ENCODE peak calls at places on chromosomes 5 and 9, in seven cellular contexts. E is GM06990, V is GM12865, R is lower leg skin, X is fibroblast of the aortic adventitia, O is lower lobe of right lung, K is upper lobe of left lung. N is an unnamed sample.

GRCh38 chr9:110170728-110171257 is 37.2 kb downstream of the C9orf152 start:
- DNase-seq in O (no peak), K (no peak), E (peak), X (no peak), R (no peak), V (no peak), N (no peak)

GRCh38 chr5:67065237-67065636 is 131.4 kb downstream of the CD180 start:
- DNase-seq in K (no peak), O (no peak), X (no peak), R (no peak), E (no peak), V (peak), N (no peak)

GRCh38 chr5:72063219-72063819 is 44.0 kb upstream of the MAP1B start:
- DNase-seq in V (peak), X (peak), R (no peak), E (no peak), K (no peak), O (no peak), N (no peak)

GRCh38 chr5:43007246-43007910 is 32.7 kb downstream of the ANXA2R start:
- DNase-seq in O (peak), X (peak), V (peak), K (peak), E (peak), R (peak), N (peak)

GRCh38 chr9:118290116-118290515 is 585.9 kb downstream of the TLR4 start:
- DNase-seq in R (no peak), K (no peak), X (no peak), O (no peak), E (no peak), V (no peak), N (no peak)

GRCh38 chr9:2170737-2171136 is 155.6 kb downstream of the SMARCA2 start:
- DNase-seq in K (no peak), X (no peak), R (no peak), V (no peak), O (no peak), E (no peak), N (no peak)

GRCh38 chr5:158351485-158352140 is 492.7 kb upstream of the CLINT1 start:
- DNase-seq in X (no peak), R (no peak), K (no peak), V (no peak), E (no peak), O (no peak), N (no peak)

GRCh38 chr5:111432828-111433536 is 79.4 kb downstream of the STARD4 start:
- DNase-seq in X (peak), R (no peak), O (no peak), V (no peak), E (no peak), K (no peak), N (no peak)

GRCh38 chr9:3939820-3940219 is 360.0 kb downstream of the GLIS3 start:
- DNase-seq in O (no peak), V (no peak), K (no peak), X (no peak), E (no peak), R (no peak), N (no peak)

GRCh38 chr9:76996700-76997099 is 22.8 kb upstream of the FOXB2 start:
- DNase-seq in V (peak), X (peak), K (no peak), R (no peak), O (no peak), E (no peak), N (no peak)

GRCh38 chr9:121784706-121785426 is 133.4 kb downstream of the DAB2IP start:
- DNase-seq in V (no peak), E (no peak), R (peak), K (no peak), X (no peak), O (peak), N (no peak)
- TF ChIP-seq CTCF in V (no peak), E (no peak), R (no peak), K (no peak), X (no peak), O (no peak), N (no peak)

GRCh38 chr5:4387295-4387694 is 752.8 kb upstream of the ADAMTS16 start:
- DNase-seq in V (no peak), O (no peak), E (no peak), K (no peak), R (no peak), X (no peak), N (no peak)

GRCh38 chr5:4386152-4386551 is 754.0 kb upstream of the ADAMTS16 start:
- DNase-seq in E (no peak), R (no peak), X (no peak), K (no peak), V (no peak), O (no peak), N (no peak)

GRCh38 chr5:4384649-4385048 is 755.5 kb upstream of the ADAMTS16 start:
- DNase-seq in K (no peak), X (no peak), O (no peak), R (no peak), E (no peak), V (no peak), N (no peak)
- TF ChIP-seq CTCF in K (no peak), X (no peak), O (no peak), R (no peak), E (no peak), V (no peak), N (no peak)

DNA sequence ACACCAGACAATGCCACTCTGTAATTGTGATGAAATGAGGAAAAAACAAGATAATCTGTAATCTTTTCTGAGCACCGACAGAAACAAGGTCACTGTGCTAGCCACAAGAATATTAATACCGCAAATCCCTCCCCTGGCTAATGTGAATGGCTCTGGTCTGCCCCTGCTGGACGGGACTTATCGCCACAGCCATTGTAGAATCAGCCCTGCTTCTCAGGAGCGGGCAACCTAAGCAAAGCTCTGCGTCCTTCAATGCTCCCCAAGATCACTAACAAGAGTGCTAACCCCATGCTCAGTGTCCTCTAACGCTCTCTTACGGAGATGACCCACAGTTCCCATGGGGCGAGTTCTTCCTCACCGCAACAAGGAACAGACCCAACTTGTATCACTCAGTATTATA is 42.7 kb downstream of the OR2V1 start:
- DNase-seq in V (peak), K (no peak), R (no peak), X (no peak), O (no peak), E (no peak), N (no peak)
- TF ChIP-seq CTCF in V (peak), K (peak), R (no peak), X (peak), O (peak), E (peak), N (no peak)

DNA sequence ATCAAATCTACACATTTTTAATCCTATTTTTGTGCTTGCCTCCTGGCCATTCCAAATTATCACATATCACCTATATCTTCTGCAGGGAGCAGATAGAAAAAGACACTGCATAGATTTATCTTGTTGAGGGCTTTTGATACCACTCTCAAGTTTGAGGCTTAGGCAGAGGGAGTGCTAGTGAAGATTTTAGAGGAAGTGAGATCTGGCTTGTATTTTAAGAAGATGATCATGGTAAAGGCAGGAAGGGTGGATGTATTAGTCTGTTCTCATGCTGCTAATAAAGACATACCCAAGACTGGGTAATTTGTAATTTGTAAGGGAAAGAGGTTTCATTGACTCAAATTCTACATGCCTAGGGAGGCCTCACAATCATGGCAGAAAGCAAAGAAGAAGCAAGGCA is 220.9 kb upstream of the TUT7 start:
- DNase-seq in V (peak), O (no peak), E (no peak), K (no peak), X (no peak), R (no peak), N (no peak)
- TF ChIP-seq CTCF in V (no peak), O (no peak), E (no peak), K (no peak), X (no peak), R (no peak), N (no peak)

DNA sequence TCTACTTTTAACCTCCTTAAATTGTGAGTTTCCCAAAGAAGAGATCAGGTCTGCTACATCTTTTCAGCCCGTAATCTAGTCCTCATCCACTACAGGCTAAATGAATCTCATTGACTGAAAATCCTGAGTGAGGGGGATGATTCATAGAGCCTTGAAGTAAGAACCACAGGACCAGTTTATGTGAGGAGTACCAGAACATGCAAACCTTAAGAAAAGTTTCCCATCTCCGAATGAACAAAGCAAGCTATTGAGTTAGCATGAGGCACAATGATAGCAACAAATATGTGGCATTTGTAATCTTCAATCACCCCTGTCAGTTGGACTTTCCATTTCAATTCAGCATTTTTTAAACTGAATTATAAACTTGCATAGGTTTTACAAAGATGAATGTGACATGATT is 197.0 kb downstream of the ALDH1A1 start:
- DNase-seq in E (no peak), R (no peak), O (no peak), K (no peak), V (no peak), X (no peak), N (no peak)
- TF ChIP-seq CTCF in E (no peak), R (no peak), O (no peak), K (no peak), V (no peak), X (no peak), N (no peak)

GRCh38 chr5:90477816-90478215 is 3.2 kb downstream of the POLR3G start:
- DNase-seq in O (no peak), V (no peak), K (no peak), X (no peak), R (no peak), E (no peak), N (no peak)

GRCh38 chr5:90475436-90475980 is 844 bp downstream of the POLR3G start:
- DNase-seq in K (no peak), X (no peak), E (no peak), R (no peak), O (no peak), V (no peak), N (no peak)

GRCh38 chr5:90479611-90480385 is 5.1 kb downstream of the POLR3G start:
- DNase-seq in R (no peak), K (no peak), V (no peak), E (no peak), X (no peak), O (no peak), N (no peak)

GRCh38 chr5:90474235-90475107 is at the start of the genes MBLAC2 and POLR3G:
- DNase-seq in R (peak), X (peak), O (peak), V (peak), K (peak), E (peak), N (peak)

DNA sequence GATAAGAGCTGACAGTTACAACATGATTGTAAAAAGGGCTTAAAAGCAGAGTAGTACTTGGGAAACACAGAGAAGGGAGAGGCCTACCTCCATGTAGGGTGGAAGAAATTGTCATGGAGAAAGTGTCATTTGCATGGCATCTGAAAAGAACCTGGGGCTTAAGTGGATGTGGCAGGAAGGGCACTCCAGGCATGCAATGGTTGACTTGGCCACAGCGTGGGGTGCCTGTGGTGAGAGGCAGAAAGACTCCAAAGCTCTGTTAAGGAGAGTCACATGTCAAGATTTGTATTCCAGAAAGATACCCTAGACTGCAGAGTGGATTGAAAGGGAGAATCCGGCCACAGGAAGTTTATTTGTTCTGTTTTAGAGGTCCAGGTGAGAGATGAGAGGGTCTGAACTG is 2.4 kb downstream of the POLR3G start:
- DNase-seq in V (no peak), R (no peak), K (no peak), E (no peak), O (no peak), X (no peak), N (no peak)
- TF ChIP-seq CTCF in V (no peak), R (no peak), K (no peak), E (no peak), O (no peak), X (no peak), N (no peak)